ENCODE peak calls at places on chromosomes 3 and 15, in six cellular contexts. T is psoas muscle; H is glutamatergic neuron; W is lung; Y is NCI-H774; P is stimulated activated CD8-positive, alpha-beta memory T cell treated with anti-CD3 and anti-CD28 coated beads, Interleukin-15, amount 100 ng/mL, for 1 hour. Z is an unnamed sample.

GRCh38 chr3:143226678-143227291 is 107.2 kb downstream of the CHST2 start:
- DNase-seq in Y (peak), W (no peak), H (no peak), T (no peak), P (no peak), Z (no peak)

GRCh38 chr3:179811321-179812095 is 158.7 kb downstream of the USP13 start:
- DNase-seq in T (no peak), P (no peak), W (peak), Y (peak), H (peak), Z (peak)

GRCh38 chr3:184508938-184509337 is 52.6 kb upstream of the EPHB3 start:
- DNase-seq in W (no peak), Y (peak), H (no peak), P (no peak), T (no peak), Z (no peak)

GRCh38 chr15:45128971-45129639 is 574 bp downstream of the DUOXA1 start:
- DNase-seq in P (no peak), T (no peak), H (no peak), Y (no peak), W (no peak), Z (no peak)

GRCh38 chr15:28935316-28935715 is 49.5 kb downstream of the APBA2 start:
- DNase-seq in Y (no peak), T (no peak), H (peak), P (peak), W (no peak), Z (peak)

GRCh38 chr15:52018244-52018643 is 775 bp upstream of the MAPK6 start:
- DNase-seq in T (no peak), Y (no peak), P (no peak), W (no peak), H (no peak), Z (no peak)

GRCh38 chr3:139302801-139303113 is 41.1 kb upstream of the MRPS22 start:
- DNase-seq in H (no peak), Y (no peak), P (no peak), W (no peak), T (peak), Z (no peak)

GRCh38 chr3:120113128-120114116 is 19.2 kb upstream of the GSK3B start:
- DNase-seq in Y (no peak), P (no peak), T (no peak), H (no peak), W (peak), Z (no peak)

GRCh38 chr3:111864821-111865656 is 6.0 kb downstream of the PHLDB2 start:
- DNase-seq in P (no peak), W (no peak), Y (no peak), H (no peak), T (no peak), Z (no peak)

GRCh38 chr15:62588930-62589655 is 424.0 kb upstream of the C2CD4B start:
- DNase-seq in H (no peak), W (no peak), T (no peak), Y (no peak), P (no peak), Z (no peak)

GRCh38 chr3:131731709-131732108 is 228.9 kb upstream of the MRPL3 start:
- DNase-seq in W (no peak), P (no peak), T (no peak), H (no peak), Y (no peak), Z (no peak)

GRCh38 chr15:84022516-84022915 is 213.1 kb upstream of the GOLGA6L4 start:
- DNase-seq in P (no peak), H (no peak), W (no peak), Y (no peak), T (no peak), Z (no peak)

GRCh38 chr3:16134173-16134928 is 40.1 kb upstream of the GALNT15 start:
- DNase-seq in H (no peak), T (no peak), Y (no peak), P (no peak), W (no peak), Z (no peak)

Z was measured in K562.